ENCODE peak calls at places on chromosomes 16 and 17, in seven cellular contexts. One of them, this sample, is unnamed.

GRCh38 chr17:65418622-65419021 is 142.8 kb downstream of the AXIN2 start:
- DNase-seq in coronary artery: no peak
- DNase-seq in sigmoid colon: no peak
- DNase-seq in ascending aorta: no peak
- DNase-seq in CD8-positive, alpha-beta T cell: no peak
- DNase-seq in BJ: no peak
- DNase-seq in fibroblast of lung: no peak
- DNase-seq in this sample: no peak

GRCh38 chr17:59972778-59973177 is 8.2 kb upstream of the RNFT1 start:
- DNase-seq in coronary artery: no peak
- DNase-seq in CD8-positive, alpha-beta T cell: no peak
- DNase-seq in fibroblast of lung: peak
- DNase-seq in sigmoid colon: no peak
- DNase-seq in BJ: no peak
- DNase-seq in ascending aorta: no peak
- DNase-seq in this sample: no peak

GRCh38 chr17:19867094-19867653 is 562 bp downstream of the ULK2 start:
- DNase-seq in CD8-positive, alpha-beta T cell: peak
- DNase-seq in coronary artery: peak
- DNase-seq in ascending aorta: peak
- DNase-seq in sigmoid colon: peak
- DNase-seq in BJ: no peak
- DNase-seq in fibroblast of lung: peak
- DNase-seq in this sample: no peak

GRCh38 chr16:26644912-26645543 is 421.7 kb upstream of the C16orf82 start:
- DNase-seq in sigmoid colon: no peak
- DNase-seq in BJ: no peak
- DNase-seq in CD8-positive, alpha-beta T cell: no peak
- DNase-seq in coronary artery: no peak
- DNase-seq in ascending aorta: no peak
- DNase-seq in fibroblast of lung: no peak
- DNase-seq in this sample: no peak

GRCh38 chr16:69589434-69590269 is 23.9 kb downstream of the NFAT5 start:
- DNase-seq in CD8-positive, alpha-beta T cell: no peak
- DNase-seq in coronary artery: no peak
- DNase-seq in ascending aorta: no peak
- DNase-seq in fibroblast of lung: peak
- DNase-seq in BJ: no peak
- DNase-seq in sigmoid colon: no peak
- DNase-seq in this sample: no peak

GRCh38 chr17:72120878-72121163 is at the start of gene SOX9:
- DNase-seq in coronary artery: peak
- DNase-seq in ascending aorta: peak
- DNase-seq in fibroblast of lung: peak
- DNase-seq in BJ: peak
- DNase-seq in CD8-positive, alpha-beta T cell: no peak
- DNase-seq in sigmoid colon: peak
- DNase-seq in this sample: peak

GRCh38 chr17:6497496-6498221 is 53.4 kb downstream of the PIMREG start:
- DNase-seq in fibroblast of lung: no peak
- DNase-seq in CD8-positive, alpha-beta T cell: no peak
- DNase-seq in sigmoid colon: peak
- DNase-seq in ascending aorta: peak
- DNase-seq in BJ: no peak
- DNase-seq in coronary artery: peak
- DNase-seq in this sample: no peak

GRCh38 chr17:41800601-41801373 is 11.0 kb downstream of the P3H4 start:
- DNase-seq in CD8-positive, alpha-beta T cell: no peak
- DNase-seq in BJ: no peak
- DNase-seq in ascending aorta: no peak
- DNase-seq in fibroblast of lung: peak
- DNase-seq in sigmoid colon: peak
- DNase-seq in coronary artery: peak
- DNase-seq in this sample: no peak

GRCh38 chr16:81583893-81584705 is 139.5 kb downstream of the CMIP start:
- DNase-seq in ascending aorta: no peak
- DNase-seq in BJ: no peak
- DNase-seq in coronary artery: no peak
- DNase-seq in CD8-positive, alpha-beta T cell: no peak
- DNase-seq in sigmoid colon: no peak
- DNase-seq in fibroblast of lung: peak
- DNase-seq in this sample: no peak

GRCh38 chr16:70695351-70696070 is 9.7 kb upstream of the MTSS2 start:
- DNase-seq in ascending aorta: no peak
- DNase-seq in CD8-positive, alpha-beta T cell: peak
- DNase-seq in sigmoid colon: no peak
- DNase-seq in BJ: no peak
- DNase-seq in fibroblast of lung: peak
- DNase-seq in coronary artery: no peak
- DNase-seq in this sample: no peak

GRCh38 chr16:22648141-22648540 is 137.4 kb downstream of the NPIPB5 start:
- DNase-seq in BJ: no peak
- DNase-seq in ascending aorta: no peak
- DNase-seq in coronary artery: peak
- DNase-seq in fibroblast of lung: no peak
- DNase-seq in CD8-positive, alpha-beta T cell: no peak
- DNase-seq in sigmoid colon: no peak
- DNase-seq in this sample: no peak

GRCh38 chr17:39663688-39664580 is 1.2 kb upstream of the TCAP start:
- DNase-seq in fibroblast of lung: no peak
- DNase-seq in ascending aorta: no peak
- DNase-seq in coronary artery: no peak
- DNase-seq in BJ: no peak
- DNase-seq in sigmoid colon: no peak
- DNase-seq in CD8-positive, alpha-beta T cell: no peak
- DNase-seq in this sample: no peak

GRCh38 chr17:181213-182163 is at the start of gene DOC2B:
- DNase-seq in ascending aorta: no peak
- DNase-seq in CD8-positive, alpha-beta T cell: no peak
- DNase-seq in coronary artery: no peak
- DNase-seq in BJ: no peak
- DNase-seq in sigmoid colon: no peak
- DNase-seq in fibroblast of lung: peak
- DNase-seq in this sample: no peak

GRCh38 chr17:36131436-36131835 is 27.8 kb downstream of the CCL4 start:
- DNase-seq in sigmoid colon: no peak
- DNase-seq in ascending aorta: no peak
- DNase-seq in fibroblast of lung: no peak
- DNase-seq in CD8-positive, alpha-beta T cell: no peak
- DNase-seq in BJ: no peak
- DNase-seq in coronary artery: no peak
- DNase-seq in this sample: no peak

GRCh38 chr17:66275651-66276050 is 26.8 kb upstream of the PRKCA start:
- DNase-seq in fibroblast of lung: peak
- DNase-seq in BJ: peak
- DNase-seq in CD8-positive, alpha-beta T cell: no peak
- DNase-seq in coronary artery: no peak
- DNase-seq in ascending aorta: peak
- DNase-seq in sigmoid colon: no peak
- DNase-seq in this sample: no peak

GRCh38 chr17:45789874-45790273 is 5.8 kb downstream of the CRHR1 start:
- DNase-seq in BJ: no peak
- DNase-seq in fibroblast of lung: no peak
- DNase-seq in CD8-positive, alpha-beta T cell: no peak
- DNase-seq in coronary artery: no peak
- DNase-seq in sigmoid colon: no peak
- DNase-seq in ascending aorta: no peak
- DNase-seq in this sample: no peak

GRCh38 chr16:30183961-30184429 is 593 bp downstream of the CORO1A start:
- DNase-seq in CD8-positive, alpha-beta T cell: peak
- DNase-seq in ascending aorta: peak
- DNase-seq in fibroblast of lung: no peak
- DNase-seq in coronary artery: no peak
- DNase-seq in BJ: no peak
- DNase-seq in sigmoid colon: peak
- DNase-seq in this sample: no peak

GRCh38 chr16:30185683-30186421 is 2.5 kb downstream of the CORO1A start:
- DNase-seq in CD8-positive, alpha-beta T cell: peak
- DNase-seq in coronary artery: no peak
- DNase-seq in ascending aorta: peak
- DNase-seq in fibroblast of lung: no peak
- DNase-seq in sigmoid colon: peak
- DNase-seq in BJ: no peak
- DNase-seq in this sample: peak

GRCh38 chr16:30186444-30186781 is 3.0 kb downstream of the CORO1A start:
- DNase-seq in fibroblast of lung: no peak
- DNase-seq in sigmoid colon: no peak
- DNase-seq in BJ: no peak
- DNase-seq in ascending aorta: no peak
- DNase-seq in CD8-positive, alpha-beta T cell: no peak
- DNase-seq in coronary artery: no peak
- DNase-seq in this sample: no peak

GRCh38 chr16:30184430-30185140 is 1.2 kb downstream of the CORO1A start:
- DNase-seq in CD8-positive, alpha-beta T cell: peak
- DNase-seq in fibroblast of lung: no peak
- DNase-seq in ascending aorta: peak
- DNase-seq in coronary artery: peak
- DNase-seq in BJ: no peak
- DNase-seq in sigmoid colon: peak
- DNase-seq in this sample: no peak

DNA sequence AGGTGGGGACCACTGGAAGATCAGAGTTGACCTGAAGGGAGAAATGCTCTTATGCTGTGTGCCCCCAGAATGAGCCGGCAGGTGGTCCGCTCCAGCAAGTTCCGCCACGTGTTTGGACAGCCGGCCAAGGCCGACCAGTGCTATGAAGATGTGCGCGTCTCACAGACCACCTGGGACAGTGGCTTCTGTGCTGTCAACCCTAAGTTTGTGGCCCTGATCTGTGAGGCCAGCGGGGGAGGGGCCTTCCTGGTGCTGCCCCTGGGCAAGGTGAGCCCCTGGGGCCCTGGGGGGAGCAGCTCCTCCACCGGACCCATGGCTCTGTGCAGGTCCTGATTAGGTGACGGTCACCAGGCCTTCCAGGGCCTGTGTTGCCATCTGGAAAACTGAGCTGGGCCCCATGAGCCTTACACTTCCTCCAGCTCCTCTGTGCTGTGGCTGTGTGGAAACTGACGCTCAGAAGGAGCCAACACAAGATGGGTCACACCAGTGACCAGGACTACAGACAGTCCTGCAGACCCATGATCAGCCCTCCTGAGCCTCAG is 1.8 kb downstream of the CORO1A start:
- DNase-seq in sigmoid colon: peak
- DNase-seq in ascending aorta: no peak
- DNase-seq in CD8-positive, alpha-beta T cell: peak
- DNase-seq in coronary artery: no peak
- DNase-seq in BJ: no peak
- DNase-seq in fibroblast of lung: no peak
- DNase-seq in this sample: no peak
- H3K4me3 ChIP-seq in sigmoid colon: no peak
- H3K4me3 ChIP-seq in ascending aorta: peak
- H3K4me3 ChIP-seq in CD8-positive, alpha-beta T cell: peak
- H3K4me3 ChIP-seq in coronary artery: peak
- H3K4me3 ChIP-seq in BJ: no peak
- H3K4me3 ChIP-seq in fibroblast of lung: no peak
- H3K4me3 ChIP-seq in this sample: peak

DNA sequence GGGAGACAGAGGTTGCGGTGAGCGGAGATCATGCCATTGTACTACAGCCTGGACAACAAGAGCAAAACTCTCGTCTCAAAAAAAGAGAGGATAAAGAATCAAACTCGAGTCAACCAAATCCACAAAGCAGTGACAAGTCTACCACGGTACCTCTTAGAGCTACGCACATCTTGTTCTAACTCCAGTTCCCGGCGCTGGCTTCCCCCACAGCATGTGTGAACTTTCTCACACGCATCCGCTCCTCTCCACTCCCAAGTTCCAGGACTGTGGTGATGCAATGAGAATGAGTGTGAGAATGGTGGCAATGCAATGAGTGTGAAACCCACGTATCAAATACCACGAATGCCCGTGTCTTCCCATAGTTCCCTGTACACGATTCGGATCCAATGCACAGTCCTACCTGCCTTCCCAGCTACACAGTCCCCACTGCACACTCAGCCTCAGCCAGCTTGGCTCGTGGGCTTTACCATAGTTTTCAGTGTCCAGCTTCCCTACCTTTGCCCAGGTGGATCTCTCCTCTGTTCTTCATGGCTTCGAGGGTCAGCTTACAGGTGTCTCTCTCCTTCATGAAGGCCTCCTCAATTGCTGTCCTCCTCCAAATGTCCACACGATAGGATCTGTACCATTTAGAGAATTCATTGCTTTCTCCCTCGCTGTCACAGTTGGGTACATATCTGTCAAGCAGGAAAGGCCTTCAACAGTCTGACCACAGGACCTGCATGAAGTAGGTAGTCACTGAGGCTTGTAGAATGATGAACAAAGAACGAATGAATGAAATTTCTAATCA is 9.2 kb upstream of the P2RX5 start:
- DNase-seq in sigmoid colon: no peak
- DNase-seq in ascending aorta: no peak
- DNase-seq in coronary artery: no peak
- DNase-seq in CD8-positive, alpha-beta T cell: no peak
- DNase-seq in fibroblast of lung: no peak
- DNase-seq in BJ: no peak
- DNase-seq in this sample: no peak
- TF ChIP-seq CTCF in sigmoid colon: no peak
- TF ChIP-seq CTCF in ascending aorta: no peak
- TF ChIP-seq CTCF in coronary artery: no peak
- TF ChIP-seq CTCF in CD8-positive, alpha-beta T cell: no peak
- TF ChIP-seq CTCF in fibroblast of lung: no peak
- TF ChIP-seq CTCF in BJ: no peak
- TF ChIP-seq CTCF in this sample: no peak

GRCh38 chr17:74776044-74776962 is at the start of gene NAT9:
- DNase-seq in coronary artery: peak
- DNase-seq in BJ: peak
- DNase-seq in CD8-positive, alpha-beta T cell: peak
- DNase-seq in ascending aorta: peak
- DNase-seq in sigmoid colon: peak
- DNase-seq in fibroblast of lung: peak
- DNase-seq in this sample: peak

GRCh38 chr17:74776990-74777389 is 845 bp upstream of the NAT9 start:
- DNase-seq in BJ: no peak
- DNase-seq in sigmoid colon: no peak
- DNase-seq in ascending aorta: no peak
- DNase-seq in coronary artery: no peak
- DNase-seq in fibroblast of lung: no peak
- DNase-seq in CD8-positive, alpha-beta T cell: no peak
- DNase-seq in this sample: no peak

GRCh38 chr17:74773414-74773813 is 2.7 kb downstream of the NAT9 start:
- DNase-seq in sigmoid colon: no peak
- DNase-seq in CD8-positive, alpha-beta T cell: no peak
- DNase-seq in BJ: no peak
- DNase-seq in fibroblast of lung: no peak
- DNase-seq in ascending aorta: no peak
- DNase-seq in coronary artery: no peak
- DNase-seq in this sample: no peak

GRCh38 chr17:74773871-74774286 is 2.3 kb downstream of the NAT9 start:
- DNase-seq in coronary artery: no peak
- DNase-seq in sigmoid colon: no peak
- DNase-seq in fibroblast of lung: peak
- DNase-seq in CD8-positive, alpha-beta T cell: no peak
- DNase-seq in BJ: no peak
- DNase-seq in ascending aorta: no peak
- DNase-seq in this sample: no peak

GRCh38 chr17:74775409-74776043 is 619 bp downstream of the NAT9 start:
- DNase-seq in CD8-positive, alpha-beta T cell: no peak
- DNase-seq in BJ: no peak
- DNase-seq in ascending aorta: no peak
- DNase-seq in sigmoid colon: no peak
- DNase-seq in coronary artery: no peak
- DNase-seq in fibroblast of lung: no peak
- DNase-seq in this sample: no peak
- H3K4me3 ChIP-seq in CD8-positive, alpha-beta T cell: peak
- H3K4me3 ChIP-seq in BJ: peak
- H3K4me3 ChIP-seq in ascending aorta: peak
- H3K4me3 ChIP-seq in sigmoid colon: peak
- H3K4me3 ChIP-seq in coronary artery: peak
- H3K4me3 ChIP-seq in fibroblast of lung: peak
- H3K4me3 ChIP-seq in this sample: peak

GRCh38 chr17:81890447-81891302 is 711 bp downstream of the ALYREF start:
- DNase-seq in coronary artery: no peak
- DNase-seq in BJ: no peak
- DNase-seq in sigmoid colon: peak
- DNase-seq in CD8-positive, alpha-beta T cell: no peak
- DNase-seq in ascending aorta: peak
- DNase-seq in fibroblast of lung: no peak
- DNase-seq in this sample: no peak
- TF ChIP-seq CTCF in coronary artery: no peak
- TF ChIP-seq CTCF in BJ: no peak
- TF ChIP-seq CTCF in sigmoid colon: no peak
- TF ChIP-seq CTCF in CD8-positive, alpha-beta T cell: no peak
- TF ChIP-seq CTCF in ascending aorta: no peak
- TF ChIP-seq CTCF in fibroblast of lung: no peak
- TF ChIP-seq CTCF in this sample: no peak